ENCODE peak calls at places on chromosome 22, in nine cellular contexts. P is ecto neural progenitor cell; G is neural crest cell; D is coronary artery; I is left cardiac atrium; R is pons; Q is activated naive CD8-positive, alpha-beta T cell treated with anti-CD3 and anti-CD28 coated beads, Interleukin-2, amount 50 U/mL, for 16 hours; T is AG09319; H is dorsolateral prefrontal cortex. V is an unnamed sample.
A peak's percentile ranks its signal among the peaks of the same experiment; 100 is the strongest.

GRCh38 chr22:37203354-37204044 is 8.8 kb downstream of the SSTR3 start:
- DNase-seq in D (no peak), R (no peak), Q (no peak), I (peak; percentile 12), T (no peak), G (no peak), P (no peak), H (peak; percentile 28), V (no peak)

GRCh38 chr22:17725465-17725800 is 48.8 kb downstream of the BID start:
- DNase-seq in P (no peak), I (no peak), G (no peak), Q (no peak), T (no peak), R (no peak), H (no peak), D (no peak), V (no peak)

GRCh38 chr22:21758465-21758864 is 22.9 kb upstream of the YPEL1 start:
- DNase-seq in H (no peak), I (no peak), P (no peak), R (no peak), D (no peak), T (no peak), Q (no peak), G (no peak), V (no peak)

GRCh38 chr22:41929158-41929896 is 2.7 kb upstream of the TNFRSF13C start:
- DNase-seq in P (no peak), Q (no peak), R (no peak), T (no peak), G (no peak), H (no peak), I (no peak), D (no peak), V (no peak)

GRCh38 chr22:47512617-47513016 is 750.2 kb downstream of the TBC1D22A start:
- DNase-seq in D (no peak), R (no peak), Q (no peak), I (no peak), T (no peak), H (no peak), P (no peak), G (no peak), V (no peak)

GRCh38 chr22:48754611-48755331 is 1072.9 kb downstream of the BRD1 start:
- DNase-seq in G (peak; percentile 0), Q (no peak), R (no peak), H (peak; percentile 14), I (no peak), T (no peak), P (peak; percentile 39), D (peak; percentile 59), V (no peak)

GRCh38 chr22:42156597-42156996 is 26.0 kb upstream of the CYP2D6 start:
- DNase-seq in T (no peak), I (no peak), H (no peak), R (no peak), P (no peak), Q (no peak), G (no peak), D (no peak), V (no peak)

GRCh38 chr22:31952094-31952401 is 7.7 kb downstream of the YWHAH start:
- DNase-seq in P (no peak), G (no peak), D (no peak), R (no peak), H (no peak), Q (no peak), T (no peak), I (no peak), V (no peak)

GRCh38 chr22:20810645-20811044 is 36.7 kb downstream of the SERPIND1 start:
- DNase-seq in P (no peak), G (no peak), T (no peak), H (no peak), R (no peak), Q (peak; percentile 28), D (no peak), I (no peak), V (no peak)

GRCh38 chr22:21837184-21837979 is 30.1 kb downstream of the MAPK1 start:
- DNase-seq in I (no peak), Q (no peak), T (peak; percentile 29), P (no peak), D (no peak), H (no peak), R (peak; percentile 22), G (no peak), V (no peak)

GRCh38 chr22:22593964-22594656 is 35.0 kb upstream of the PRAME start:
- DNase-seq in Q (no peak), I (peak; percentile 42), P (peak; percentile 56), G (peak; percentile 41), D (no peak), H (peak; percentile 42), R (peak; percentile 32), T (peak; percentile 22), V (peak; percentile 72)

GRCh38 chr22:23204541-23205157 is 24.3 kb downstream of the BCR start:
- DNase-seq in D (no peak), R (no peak), P (no peak), T (no peak), I (peak; percentile 84), G (no peak), H (no peak), Q (no peak), V (no peak)

GRCh38 chr22:35918466-35918865 is 110.2 kb downstream of the RBFOX2 start:
- DNase-seq in Q (no peak), G (no peak), H (no peak), T (no peak), R (peak; percentile 31), I (no peak), P (no peak), D (no peak), V (no peak)

GRCh38 chr22:29629382-29630179 is 26.1 kb downstream of the NF2 start:
- DNase-seq in T (no peak), D (no peak), I (no peak), H (no peak), G (no peak), P (no peak), Q (no peak), R (no peak), V (no peak)

GRCh38 chr22:22176929-22177616 is 67.5 kb upstream of the VPREB1 start:
- DNase-seq in G (no peak), P (no peak), D (peak; percentile 58), H (no peak), Q (no peak), I (no peak), T (no peak), R (no peak), V (no peak)

GRCh38 chr22:40462195-40462988 is 92.0 kb downstream of the SGSM3 start:
- DNase-seq in Q (no peak), G (no peak), T (no peak), D (no peak), P (no peak), R (peak; percentile 42), I (no peak), H (no peak), V (no peak)

GRCh38 chr22:27885977-27886842 is 32.8 kb downstream of the PITPNB start:
- DNase-seq in P (no peak), G (peak; percentile 26), D (no peak), I (no peak), T (peak; percentile 69), Q (no peak), R (peak; percentile 49), H (peak; percentile 46), V (peak; percentile 44)

GRCh38 chr22:36373258-36373579 is 14.5 kb downstream of the MYH9 start:
- DNase-seq in Q (no peak), H (no peak), T (no peak), D (no peak), P (no peak), G (no peak), R (no peak), I (no peak), V (no peak)

GRCh38 chr22:29625090-29625825 is 21.8 kb downstream of the NF2 start:
- DNase-seq in Q (no peak), T (peak; percentile 38), D (no peak), I (peak; percentile 53), G (peak; percentile 22), R (peak; percentile 81), P (no peak), H (peak; percentile 50), V (peak; percentile 59)

GRCh38 chr22:27437570-27437969 is 364.0 kb downstream of the MN1 start:
- DNase-seq in D (no peak), H (no peak), R (no peak), P (no peak), T (no peak), I (no peak), G (no peak), Q (no peak), V (no peak)

GRCh38 chr22:34851918-34852662 is 213.9 kb upstream of the ISX start:
- DNase-seq in R (no peak), G (no peak), T (no peak), Q (no peak), D (no peak), P (no peak), I (no peak), H (no peak), V (no peak)

GRCh38 chr22:33350391-33350955 is 292.3 kb upstream of the SYN3 start:
- DNase-seq in D (no peak), P (no peak), Q (no peak), G (no peak), I (no peak), H (no peak), T (no peak), R (no peak), V (no peak)

GRCh38 chr22:32920032-32920628 is 118.6 kb downstream of the TIMP3 start:
- DNase-seq in I (peak; percentile 66), P (no peak), R (no peak), T (peak; percentile 63), Q (no peak), D (peak; percentile 73), H (no peak), G (no peak), V (no peak)

GRCh38 chr22:46652081-46652929 is 32.1 kb downstream of the GRAMD4 start:
- DNase-seq in T (no peak), D (no peak), I (peak; percentile 72), R (no peak), H (no peak), G (no peak), Q (no peak), P (no peak), V (no peak)

GRCh38 chr22:45072322-45072903 is 62.6 kb upstream of the PHF21B start:
- DNase-seq in R (no peak), Q (no peak), D (no peak), H (peak; percentile 52), I (peak; percentile 42), T (no peak), G (no peak), P (no peak), V (no peak)

GRCh38 chr22:41479671-41480396 is 10.9 kb downstream of the ACO2 start:
- DNase-seq in P (peak; percentile 57), I (no peak), H (peak; percentile 62), R (peak; percentile 82), D (no peak), Q (no peak), G (peak; percentile 12), T (no peak), V (no peak)

GRCh38 chr22:32204856-32205722 is at the start of gene RFPL2:
- DNase-seq in Q (no peak), R (peak; percentile 43), H (peak; percentile 65), I (peak; percentile 50), G (peak; percentile 57), D (no peak), P (peak; percentile 85), T (no peak), V (peak; percentile 86)

GRCh38 chr22:26479792-26480610 is 3.6 kb downstream of the HPS4 start:
- DNase-seq in D (no peak), G (no peak), I (no peak), Q (no peak), P (no peak), H (no peak), T (no peak), R (peak; percentile 45), V (peak; percentile 56)

GRCh38 chr22:40792451-40792850 is 26.7 kb downstream of the SLC25A17 start:
- DNase-seq in Q (no peak), G (no peak), I (no peak), R (no peak), H (no peak), D (no peak), T (no peak), P (no peak), V (no peak)